ENCODE peak calls at places on chromosomes 5 and 9, in four cellular contexts. D, K, T and J are unnamed samples.

GRCh38 chr5:93782978-93783377 is 41.6 kb upstream of the POU5F2 start:
- DNase-seq in D (no peak), K (no peak), T (no peak), J (no peak)

GRCh38 chr5:76332620-76333170 is 70.4 kb upstream of the IQGAP2 start:
- DNase-seq in D (no peak), K (peak; percentile 51), T (no peak), J (no peak)

GRCh38 chr5:59540366-59540765 is 353.2 kb downstream of the PDE4D start:
- DNase-seq in D (no peak), K (no peak), T (no peak), J (no peak)

GRCh38 chr9:89496645-89497044 is 1.3 kb downstream of the SEMA4D start:
- DNase-seq in D (no peak), K (no peak), T (no peak), J (no peak)

GRCh38 chr9:117783828-117784227 is 79.6 kb downstream of the TLR4 start:
- DNase-seq in D (peak; percentile 67), K (no peak), T (no peak), J (no peak)

GRCh38 chr5:119218830-119219782 is 136.7 kb upstream of the TNFAIP8 start:
- DNase-seq in D (no peak), K (peak; percentile 18), T (no peak), J (no peak)

GRCh38 chr9:136835932-136836901 is 6.1 kb upstream of the AJM1 start:
- DNase-seq in D (no peak), K (no peak), T (no peak), J (no peak)

GRCh38 chr9:26131891-26132290 is 453.6 kb upstream of the TUSC1 start:
- DNase-seq in D (no peak), K (no peak), T (no peak), J (no peak)

DNA sequence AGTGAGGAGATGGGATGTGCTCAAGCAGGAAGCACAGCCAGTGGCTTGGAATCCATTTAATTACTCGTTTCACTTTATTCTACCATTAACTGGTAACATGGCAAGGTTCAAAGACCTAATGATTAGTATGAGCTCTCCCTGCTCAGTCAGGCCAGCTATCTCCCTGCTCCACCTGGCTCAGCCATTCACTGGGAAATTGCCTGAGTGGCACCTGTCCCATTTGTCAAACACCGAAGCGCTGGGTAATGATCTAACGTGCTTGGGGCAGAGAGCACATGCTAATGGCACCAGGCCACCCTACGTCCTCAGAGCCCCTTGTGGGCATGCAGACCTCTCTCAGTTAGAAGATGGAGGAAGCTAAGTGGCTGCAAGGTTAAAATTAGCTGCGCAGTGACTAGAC is 162.1 kb downstream of the TTLL11 start:
- DNase-seq in D (no peak), K (no peak), T (no peak), J (no peak)
- TF ChIP-seq SP1 in D (no peak), K (no peak), T (no peak), J (no peak)

GRCh38 chr9:81244631-81245030 is 444.7 kb downstream of the TLE1 start:
- DNase-seq in D (no peak), K (no peak), T (no peak), J (no peak)
- TF ChIP-seq SUZ12 in D (no peak), K (no peak), T (no peak), J (no peak)

GRCh38 chr5:156913355-156913718 is 49.7 kb downstream of the TIMD4 start:
- DNase-seq in D (no peak), K (no peak), T (no peak), J (no peak)

GRCh38 chr5:156912869-156913268 is 50.2 kb downstream of the TIMD4 start:
- DNase-seq in D (no peak), K (no peak), T (no peak), J (no peak)

GRCh38 chr5:156914371-156914737 is 48.7 kb downstream of the TIMD4 start:
- DNase-seq in D (no peak), K (no peak), T (no peak), J (no peak)

GRCh38 chr5:156918311-156918845 is 44.6 kb downstream of the TIMD4 start:
- DNase-seq in D (no peak), K (no peak), T (no peak), J (no peak)

GRCh38 chr5:156913719-156914370 is 49.2 kb downstream of the TIMD4 start:
- DNase-seq in D (peak; percentile 68), K (no peak), T (peak; percentile 77), J (no peak)
- TF ChIP-seq SP1 in D (no peak), K (no peak), T (peak; percentile 87), J (no peak)

GRCh38 chr5:179779826-179780225 is 14.0 kb upstream of the LTC4S start:
- DNase-seq in D (no peak), K (no peak), T (no peak), J (no peak)

GRCh38 chr5:179777456-179777855 is 16.3 kb upstream of the LTC4S start:
- DNase-seq in D (no peak), K (no peak), T (no peak), J (no peak)

GRCh38 chr5:179776413-179776938 is 17.3 kb upstream of the LTC4S start:
- DNase-seq in D (no peak), K (no peak), T (no peak), J (no peak)

GRCh38 chr5:179778591-179778990 is 15.2 kb upstream of the LTC4S start:
- DNase-seq in D (no peak), K (no peak), T (no peak), J (no peak)

DNA sequence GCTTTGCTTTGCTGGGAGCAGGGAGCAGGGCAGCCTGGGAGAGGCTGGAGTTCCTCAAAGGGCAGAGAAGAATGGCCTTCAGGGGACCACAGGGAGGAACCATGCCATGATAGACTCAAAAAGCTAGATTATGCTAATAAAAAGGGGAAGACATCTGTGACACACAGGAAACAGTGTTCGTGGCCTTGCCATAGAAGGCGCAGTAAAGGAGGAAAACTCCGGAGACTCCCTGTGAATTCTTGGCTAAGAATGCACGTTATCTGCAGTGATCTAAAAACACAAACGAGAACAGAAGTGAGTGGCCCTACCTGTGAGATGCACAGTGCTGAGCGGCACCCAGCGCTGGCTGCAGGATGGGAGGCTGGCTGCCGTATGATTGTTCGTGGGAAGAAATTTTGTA is 15.9 kb upstream of the LTC4S start:
- DNase-seq in D (no peak), K (no peak), T (no peak), J (no peak)
- TF ChIP-seq SUZ12 in D (no peak), K (no peak), T (no peak), J (no peak)

DNA sequence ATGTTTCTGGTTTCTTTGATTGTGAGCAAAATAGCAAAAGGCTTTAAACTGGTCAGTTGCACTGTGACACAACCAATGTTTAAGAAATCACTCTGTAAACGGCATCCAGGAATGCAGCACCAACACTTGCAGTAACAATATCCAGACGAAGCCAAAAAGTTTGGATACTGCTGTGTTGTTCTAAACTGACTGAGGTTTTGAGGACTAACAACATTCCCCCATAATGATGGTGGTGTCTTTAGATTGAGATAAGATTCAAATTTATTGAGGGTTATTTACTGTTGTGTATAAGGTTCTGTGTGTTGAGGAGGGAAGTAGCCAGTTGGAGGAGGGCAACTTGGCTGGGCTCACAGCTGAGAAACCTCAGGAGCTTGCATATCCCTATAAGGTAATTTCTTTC is 353.6 kb downstream of the BNC2 start:
- DNase-seq in D (no peak), K (no peak), T (no peak), J (no peak)
- TF ChIP-seq SP1 in D (no peak), K (no peak), T (no peak), J (no peak)

DNA sequence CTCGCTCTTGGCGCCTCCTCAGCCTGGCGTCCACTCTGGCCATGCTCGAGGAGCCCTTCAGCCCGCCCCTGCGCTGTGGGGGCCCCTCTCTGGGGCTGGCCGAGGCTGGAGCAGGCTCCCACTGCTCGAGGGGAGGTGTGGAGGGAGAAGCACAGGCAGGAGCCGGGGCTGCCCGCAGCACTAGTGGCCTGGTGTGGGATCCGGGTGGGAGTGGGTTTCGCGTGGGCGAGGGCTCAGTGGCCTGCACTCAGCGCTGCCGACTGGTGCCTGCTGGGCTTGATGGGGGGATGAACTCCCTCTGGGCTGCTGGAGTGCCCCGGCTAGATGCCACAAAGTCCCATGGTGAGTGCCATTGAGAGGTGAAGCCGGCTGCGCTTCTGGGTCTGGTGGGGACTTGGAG is 4.4 kb upstream of the HSPA4 start:
- DNase-seq in D (no peak), K (no peak), T (no peak), J (no peak)
- TF ChIP-seq SUZ12 in D (no peak), K (no peak), T (no peak), J (no peak)

DNA sequence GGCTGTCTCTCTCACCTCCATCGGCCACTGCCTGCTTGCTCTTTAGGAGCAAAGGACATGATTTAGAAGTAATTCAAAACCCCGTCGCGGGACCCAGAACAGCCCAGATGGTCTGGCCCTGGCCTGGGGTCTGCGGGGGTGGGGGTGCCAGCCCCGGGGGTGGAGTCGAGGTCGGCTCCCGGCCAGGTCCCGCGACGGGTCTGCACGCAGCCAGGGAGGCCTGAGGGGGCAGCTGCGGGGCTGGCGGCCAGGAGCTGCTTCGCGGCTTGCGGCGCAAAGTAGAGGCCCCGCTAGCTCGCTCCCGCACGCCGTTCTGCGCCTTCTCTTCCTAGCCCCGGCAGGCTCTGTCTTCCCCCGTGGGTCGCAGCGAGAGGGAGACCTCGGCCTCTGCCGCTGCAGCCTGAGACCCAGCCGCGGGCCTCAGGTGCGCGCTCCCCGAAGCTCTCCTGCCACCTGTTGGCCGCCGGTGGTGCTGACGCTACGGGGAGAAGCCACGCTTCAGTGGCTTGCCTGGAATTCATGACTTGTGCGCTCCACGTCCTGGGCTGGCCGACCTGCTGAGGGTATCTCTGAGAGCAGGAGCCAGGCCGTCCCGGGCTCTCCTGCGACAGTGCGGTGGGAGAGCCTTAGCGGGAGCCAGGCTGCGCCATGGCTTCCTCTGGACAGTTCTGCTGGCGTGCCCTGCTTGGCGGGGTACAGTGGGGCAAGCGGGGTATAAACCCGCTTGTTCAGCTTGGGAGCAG is 157.2 kb upstream of the PITX1 start:
- DNase-seq in D (no peak), K (peak; percentile 68), T (peak; percentile 78), J (peak; percentile 85)
- TF ChIP-seq SP1 in D (no peak), K (no peak), T (no peak), J (no peak)

DNA sequence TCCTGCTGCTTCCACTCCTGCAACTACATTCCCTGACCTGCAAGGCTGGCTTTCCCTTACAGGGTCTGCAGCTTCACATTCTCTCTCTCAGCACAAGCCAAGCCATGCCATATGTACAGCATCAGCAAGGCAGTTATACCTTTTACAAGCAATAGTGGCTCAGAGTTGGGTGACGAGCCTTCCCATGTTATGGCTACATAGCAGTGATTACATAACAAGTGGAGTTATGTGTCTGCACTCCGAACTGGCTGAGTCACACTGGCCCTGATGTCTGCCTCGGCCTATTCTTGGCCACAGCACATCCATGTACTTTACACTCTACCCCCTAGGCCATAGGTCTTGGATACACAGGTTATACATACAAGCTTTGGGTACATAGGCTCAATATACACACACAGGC is 52.0 kb upstream of the SNCAIP start:
- DNase-seq in D (no peak), K (peak; percentile 1), T (no peak), J (no peak)
- TF ChIP-seq SUZ12 in D (no peak), K (no peak), T (no peak), J (no peak)

GRCh38 chr5:108148715-108149139 is 233.2 kb downstream of the FBXL17 start:
- DNase-seq in D (no peak), K (peak; percentile 5), T (no peak), J (peak; percentile 25)
- TF ChIP-seq SP1 in D (no peak), K (no peak), T (no peak), J (no peak)

GRCh38 chr9:17856995-17857394 is 278.1 kb downstream of the SH3GL2 start:
- DNase-seq in D (no peak), K (no peak), T (no peak), J (no peak)
- TF ChIP-seq SUZ12 in D (no peak), K (no peak), T (no peak), J (no peak)